ENCODE peak calls at places on chromosome 4, in six cellular contexts. J is astrocyte of the cerebellum, G is right lobe of liver, X is HCT116, A is thyroid gland, D is upper lobe of left lung. V is an unnamed sample.
A peak's percentile ranks its signal among the peaks of the same experiment; 100 is the strongest.

GRCh38 chr4:41009411-41009810 is 204.9 kb downstream of the APBB2 start:
- DNase-seq in J (peak; percentile 13), D (no peak), X (no peak), A (no peak), G (no peak), V (no peak)

GRCh38 chr4:180947421-180947820 is 1295.8 kb upstream of the TENM3 start:
- DNase-seq in D (no peak), J (no peak), G (no peak), X (peak; percentile 16), A (no peak), V (no peak)

GRCh38 chr4:2076908-2077534 is 17.9 kb downstream of the NAT8L start:
- DNase-seq in X (no peak), D (no peak), J (no peak), A (no peak), G (peak; percentile 41), V (peak; percentile 45)

GRCh38 chr4:112330921-112331320 is 33.8 kb downstream of the ALPK1 start:
- DNase-seq in X (no peak), G (no peak), D (no peak), J (no peak), A (no peak), V (no peak)

GRCh38 chr4:10926025-10926424 is 241.5 kb upstream of the CLNK start:
- DNase-seq in A (no peak), X (no peak), J (peak; percentile 73), D (no peak), G (no peak), V (no peak)

GRCh38 chr4:52529983-52530382 is 129.1 kb downstream of the USP46 start:
- DNase-seq in A (no peak), D (no peak), X (no peak), J (no peak), G (no peak), V (no peak)

GRCh38 chr4:76640252-76640925 is 205.4 kb downstream of the SHROOM3 start:
- DNase-seq in D (peak; percentile 84), G (no peak), J (no peak), X (no peak), A (peak; percentile 59), V (peak; percentile 79)

GRCh38 chr4:156347412-156348075 is 393.9 kb upstream of the CTSO start:
- DNase-seq in J (no peak), A (no peak), G (no peak), X (peak; percentile 81), D (no peak), V (no peak)

GRCh38 chr4:92791876-92792490 is 488.2 kb downstream of the GRID2 start:
- DNase-seq in X (no peak), D (no peak), J (no peak), A (peak; percentile 76), G (no peak), V (no peak)

GRCh38 chr4:37663552-37663951 is 22.6 kb downstream of the RELL1 start:
- DNase-seq in X (no peak), J (no peak), G (no peak), D (no peak), A (no peak), V (no peak)

GRCh38 chr4:15765910-15766703 is 12.0 kb upstream of the CD38 start:
- DNase-seq in G (no peak), A (no peak), D (no peak), X (no peak), J (no peak), V (no peak)

GRCh38 chr4:184061582-184061981 is 156.1 kb downstream of the ENPP6 start:
- DNase-seq in J (no peak), X (no peak), D (no peak), A (no peak), G (no peak), V (no peak)

GRCh38 chr4:89347363-89347762 is 39.8 kb upstream of the GPRIN3 start:
- DNase-seq in X (no peak), G (no peak), A (no peak), J (no peak), D (no peak), V (no peak)

GRCh38 chr4:38381788-38382187 is 282.2 kb upstream of the KLF3 start:
- DNase-seq in A (no peak), X (no peak), J (peak; percentile 64), D (no peak), G (no peak), V (no peak)

GRCh38 chr4:127574643-127575042 is 58.1 kb upstream of the INTU start:
- DNase-seq in A (no peak), G (no peak), D (no peak), J (no peak), X (no peak), V (no peak)

GRCh38 chr4:169815606-169816005 is 57.9 kb upstream of the HPF1 start:
- DNase-seq in G (no peak), D (no peak), X (no peak), A (no peak), J (no peak), V (no peak)

GRCh38 chr4:91826186-91826585 is 477.6 kb upstream of the GRID2 start:
- DNase-seq in J (peak; percentile 2), X (no peak), G (no peak), A (no peak), D (no peak), V (no peak)

DNA sequence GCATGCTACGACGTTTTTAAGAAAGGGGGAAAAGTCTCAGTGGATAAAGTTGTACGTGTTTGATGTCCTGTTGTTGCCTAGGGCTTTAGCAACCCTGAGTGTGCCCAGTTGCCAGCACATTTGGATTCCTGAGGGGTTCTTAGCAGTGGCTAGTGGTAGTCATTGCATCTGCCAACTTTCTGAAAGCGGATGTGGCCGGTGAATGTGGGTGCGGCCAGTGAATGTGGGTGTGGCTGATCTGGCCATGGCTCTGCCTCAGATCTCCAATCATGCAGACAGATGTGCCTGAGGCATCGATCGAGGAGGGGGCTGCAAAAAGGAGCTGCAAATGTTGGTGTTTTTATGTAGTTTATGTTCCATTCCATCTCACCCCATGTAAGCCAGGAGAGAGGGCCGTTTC is 41.5 kb upstream of the FAT1 start:
- DNase-seq in X (peak; percentile 68), D (no peak), A (no peak), G (no peak), J (no peak), V (no peak)
- H3K4me3 ChIP-seq in X (peak overlapping the region; percentile 1), D (no peak overlapping the region), A (no peak overlapping the region), G (no peak overlapping the region), J (no peak overlapping the region), V (no peak overlapping the region)

DNA sequence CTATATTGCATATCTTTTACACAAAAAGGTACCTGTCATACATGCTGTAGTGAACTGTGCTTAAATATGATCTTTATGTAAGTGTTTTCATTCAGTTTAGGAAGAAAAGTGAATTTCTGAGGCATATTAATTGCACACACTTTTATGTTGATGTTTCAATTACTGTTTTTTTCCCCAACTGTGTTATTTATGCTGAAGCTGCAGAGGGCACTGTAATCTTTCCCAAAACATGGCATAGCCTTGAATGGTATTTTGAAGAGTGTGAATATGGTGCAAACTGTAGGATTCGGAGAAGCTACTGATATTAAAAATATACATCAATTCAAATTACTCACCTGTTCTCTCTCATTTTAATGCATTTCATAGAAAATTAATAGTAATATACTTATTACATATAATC is 6.0 kb upstream of the CENPE start:
- DNase-seq in G (no peak), A (no peak), J (no peak), X (peak; percentile 16), D (no peak), V (no peak)
- TF ChIP-seq CTCF in G (peak; percentile 34), A (peak; percentile 11), J (peak; percentile 37), X (peak; percentile 59), D (no peak), V (no peak)

GRCh38 chr4:185682236-185682635 is 129.8 kb downstream of the SORBS2 start:
- DNase-seq in X (no peak), G (no peak), J (peak; percentile 8), A (no peak), D (no peak), V (no peak)
- H3K4me3 ChIP-seq in X (no peak overlapping the region), G (no peak overlapping the region), J (no peak overlapping the region), A (no peak overlapping the region), D (no peak overlapping the region), V (no peak overlapping the region)

DNA sequence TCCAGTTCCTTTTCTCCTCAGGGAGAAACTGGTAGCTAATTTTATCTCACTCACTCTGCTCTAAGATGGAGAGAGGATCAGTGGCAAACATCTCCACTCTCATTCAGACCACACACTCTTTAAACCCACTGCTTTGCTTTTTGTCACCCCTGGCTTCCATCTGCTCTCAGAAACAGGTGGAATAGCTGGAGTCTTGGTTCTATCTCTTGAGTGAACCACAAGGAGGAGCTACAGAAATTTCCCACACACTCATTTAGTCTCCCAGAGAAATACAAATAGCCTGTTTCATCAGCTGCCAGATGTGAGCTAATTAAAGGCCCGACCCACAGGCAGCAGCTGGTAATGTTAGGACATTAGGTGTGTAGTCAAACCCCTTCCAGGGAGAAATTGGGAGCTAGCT is 96.6 kb downstream of the STPG2 start:
- DNase-seq in X (no peak), J (no peak), D (no peak), A (no peak), G (no peak), V (no peak)
- TF ChIP-seq CTCF in X (no peak), J (no peak), D (no peak), A (no peak), G (no peak), V (no peak)

DNA sequence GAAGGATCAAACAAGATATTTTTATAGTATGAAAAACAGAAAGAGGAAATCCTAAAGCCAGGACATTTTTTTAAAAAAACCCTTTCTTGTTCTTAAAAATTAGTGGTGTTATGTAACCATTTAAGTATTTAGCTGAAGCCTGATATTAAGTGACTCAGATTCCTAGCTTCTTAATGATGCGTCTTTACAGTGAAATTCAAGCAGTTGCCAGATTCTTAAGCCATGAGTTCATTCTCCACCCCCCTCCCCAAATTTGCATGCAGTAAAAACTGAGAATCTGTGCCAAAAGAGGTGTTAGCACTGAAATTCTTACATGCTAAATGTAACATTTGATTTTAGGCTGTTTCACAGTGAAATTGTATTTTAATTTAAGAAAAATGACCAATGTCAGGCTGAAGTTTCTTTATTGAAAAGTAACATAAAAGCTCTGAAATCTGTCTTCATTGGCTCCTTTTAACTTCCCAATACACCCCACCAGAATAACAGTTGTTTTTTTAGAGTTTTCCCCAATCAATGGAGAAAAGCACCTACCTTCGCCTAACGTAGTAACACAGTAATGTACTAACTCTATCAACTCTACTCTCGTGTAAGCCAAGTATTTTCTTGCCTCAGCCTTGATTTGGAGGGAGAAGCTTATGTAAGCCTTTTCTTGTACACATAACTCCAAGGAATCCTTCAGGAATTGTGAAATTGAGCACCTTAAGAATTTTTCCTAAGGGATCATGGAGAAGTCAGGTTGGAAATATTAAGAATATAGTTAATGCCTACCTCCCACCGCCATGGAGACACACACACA is 181.0 kb downstream of the RAPGEF2 start:
- DNase-seq in X (no peak), A (no peak), D (no peak), G (no peak), J (peak; percentile 74), V (no peak)
- H3K4me3 ChIP-seq in X (no peak overlapping the region), A (no peak overlapping the region), D (no peak overlapping the region), G (no peak overlapping the region), J (no peak overlapping the region), V (no peak overlapping the region)

GRCh38 chr4:153788419-153789276 is at the start of gene SFRP2:
- DNase-seq in D (no peak), G (no peak), X (no peak), J (no peak), A (peak; percentile 10), V (peak; percentile 65)

GRCh38 chr4:153784300-153784699 is 4.6 kb downstream of the SFRP2 start:
- DNase-seq in D (no peak), G (no peak), A (no peak), X (no peak), J (no peak), V (no peak)

GRCh38 chr4:153787156-153787555 is 1.7 kb downstream of the SFRP2 start:
- DNase-seq in J (no peak), A (no peak), G (no peak), X (no peak), D (no peak), V (no peak)

GRCh38 chr4:153788064-153788418 is 842 bp downstream of the SFRP2 start:
- DNase-seq in X (no peak), A (no peak), J (no peak), G (no peak), D (no peak), V (peak; percentile 57)

GRCh38 chr4:153785830-153786721 is 2.8 kb downstream of the SFRP2 start:
- DNase-seq in X (peak; percentile 26), A (no peak), D (no peak), G (no peak), J (no peak), V (no peak)
- TF ChIP-seq CTCF in X (peak; percentile 63), A (peak; percentile 31), D (no peak), G (peak; percentile 52), J (peak; percentile 43), V (peak; percentile 38)

V was measured in upper lobe of right lung.